ENCODE peak calls at places on chromosomes 3 and 15, in six cellular contexts. Y is GM12891; M is germinal center; H is astrocyte of the cerebellum; V is activated gamma-delta T cell; X is CD8-positive, alpha-beta memory T cell. D is an unnamed sample.

GRCh38 chr3:33299395-33300081 is 22.3 kb downstream of the FBXL2 start:
- DNase-seq in Y (no peak), M (no peak), H (no peak), V (no peak), X (no peak), D (no peak)

GRCh38 chr3:50028336-50028735 is 60.4 kb upstream of the RBM5 start:
- DNase-seq in Y (no peak), M (no peak), H (peak), V (no peak), X (no peak), D (no peak)

GRCh38 chr3:84487296-84487695 is 471.5 kb upstream of the CADM2 start:
- DNase-seq in Y (no peak), M (no peak), H (no peak), V (no peak), X (no peak), D (no peak)

GRCh38 chr3:118889691-118890090 is 145.0 kb downstream of the IGSF11 start:
- DNase-seq in Y (no peak), M (no peak), H (no peak), V (no peak), X (no peak), D (no peak)

GRCh38 chr3:89260721-89261120 is 153.3 kb downstream of the EPHA3 start:
- DNase-seq in Y (no peak), M (no peak), H (no peak), V (no peak), X (no peak), D (no peak)

GRCh38 chr3:85678713-85679112 is 719.9 kb downstream of the CADM2 start:
- DNase-seq in Y (no peak), M (no peak), H (no peak), V (no peak), X (no peak), D (no peak)

GRCh38 chr3:133393204-133393603 is 6.7 kb upstream of the BFSP2 start:
- DNase-seq in Y (no peak), M (no peak), H (no peak), V (no peak), X (no peak), D (no peak)

GRCh38 chr3:71621802-71622537 is 38.4 kb upstream of the FOXP1 start:
- DNase-seq in Y (no peak), M (no peak), H (no peak), V (no peak), X (no peak), D (no peak)

GRCh38 chr3:155154255-155154654 is 74.1 kb downstream of the MME start:
- DNase-seq in Y (no peak), M (no peak), H (no peak), V (no peak), X (no peak), D (no peak)

GRCh38 chr3:86029590-86029989 is 961.4 kb downstream of the VGLL3 start:
- DNase-seq in Y (no peak), M (no peak), H (no peak), V (no peak), X (no peak), D (no peak)

GRCh38 chr15:40963201-40963600 is 9.9 kb downstream of the CHAC1 start:
- DNase-seq in Y (no peak), M (no peak), H (no peak), V (no peak), X (no peak), D (no peak)

GRCh38 chr15:40357723-40358491 is at the start of gene DISP2:
- DNase-seq in Y (peak), M (peak), H (no peak), V (peak), X (peak), D (peak)

GRCh38 chr3:71010731-71011455 is 572.6 kb downstream of the FOXP1 start:
- DNase-seq in Y (no peak), M (peak), H (no peak), V (no peak), X (peak), D (peak)

GRCh38 chr3:147521646-147522045 is 112.5 kb downstream of the ZIC1 start:
- DNase-seq in Y (no peak), M (no peak), H (peak), V (no peak), X (no peak), D (no peak)

GRCh38 chr3:126448141-126448892 is 27.4 kb downstream of the ZXDC start:
- DNase-seq in Y (no peak), M (no peak), H (no peak), V (no peak), X (no peak), D (no peak)

GRCh38 chr3:72050048-72050632 is 265.2 kb upstream of the PROK2 start:
- DNase-seq in Y (no peak), M (no peak), H (no peak), V (no peak), X (no peak), D (no peak)

GRCh38 chr3:72086051-72086711 is 301.2 kb upstream of the PROK2 start:
- DNase-seq in Y (no peak), M (no peak), H (no peak), V (no peak), X (no peak), D (no peak)

GRCh38 chr3:106482436-106482835 is 613.6 kb upstream of the CBLB start:
- DNase-seq in Y (no peak), M (no peak), H (no peak), V (no peak), X (no peak), D (no peak)

GRCh38 chr15:95018888-95019545 is 787.7 kb downstream of the MCTP2 start:
- DNase-seq in Y (no peak), M (no peak), H (peak), V (no peak), X (no peak), D (no peak)

GRCh38 chr3:160159806-160160205 is 65.4 kb upstream of the C3orf80 start:
- DNase-seq in Y (no peak), M (no peak), H (no peak), V (no peak), X (no peak), D (no peak)

GRCh38 chr3:153210116-153210515 is 48.1 kb downstream of the RAP2B start:
- DNase-seq in Y (no peak), M (no peak), H (no peak), V (no peak), X (peak), D (no peak)

GRCh38 chr15:84689858-84690257 is 26.1 kb downstream of the SEC11A start:
- DNase-seq in Y (no peak), M (no peak), H (no peak), V (no peak), X (no peak), D (no peak)

GRCh38 chr15:66907826-66908502 is 157.4 kb upstream of the SMAD3 start:
- DNase-seq in Y (no peak), M (peak), H (no peak), V (no peak), X (no peak), D (no peak)

GRCh38 chr15:97653896-97654295 is 306.6 kb upstream of the ARRDC4 start:
- DNase-seq in Y (no peak), M (no peak), H (no peak), V (no peak), X (no peak), D (no peak)

GRCh38 chr3:50388021-50388719 is 28.8 kb upstream of the TMEM115 start:
- DNase-seq in Y (peak), M (no peak), H (no peak), V (no peak), X (no peak), D (no peak)

GRCh38 chr3:31952205-31952604 is 28.9 kb downstream of the OSBPL10 start:
- DNase-seq in Y (peak), M (peak), H (no peak), V (no peak), X (no peak), D (no peak)

GRCh38 chr3:31226331-31226730 is 306.4 kb upstream of the STT3B start:
- DNase-seq in Y (no peak), M (peak), H (no peak), V (no peak), X (peak), D (peak)

GRCh38 chr3:170726976-170727661 is 141.2 kb upstream of the SLC7A14 start:
- DNase-seq in Y (no peak), M (no peak), H (peak), V (no peak), X (no peak), D (no peak)

GRCh38 chr15:29674661-29675533 is 147.4 kb downstream of the TJP1 start:
- DNase-seq in Y (no peak), M (no peak), H (no peak), V (no peak), X (no peak), D (no peak)

GRCh38 chr3:196518999-196519737 is 4.0 kb upstream of the SMCO1 start:
- DNase-seq in Y (no peak), M (no peak), H (peak), V (no peak), X (peak), D (peak)

GRCh38 chr3:107198522-107199271 is 178.5 kb upstream of the CCDC54 start:
- DNase-seq in Y (no peak), M (no peak), H (peak), V (no peak), X (no peak), D (no peak)

GRCh38 chr3:158158969-158159368 is 49.1 kb downstream of the RSRC1 start:
- DNase-seq in Y (no peak), M (no peak), H (no peak), V (no peak), X (no peak), D (no peak)

GRCh38 chr3:5226783-5227182 is 39.3 kb downstream of the EDEM1 start:
- DNase-seq in Y (no peak), M (no peak), H (peak), V (no peak), X (no peak), D (no peak)

GRCh38 chr15:76347507-76348055 is 11.0 kb downstream of the ISL2 start:
- DNase-seq in Y (no peak), M (no peak), H (no peak), V (no peak), X (no peak), D (no peak)

GRCh38 chr15:64693134-64693533 is 82.3 kb downstream of the RBPMS2 start:
- DNase-seq in Y (no peak), M (no peak), H (peak), V (no peak), X (no peak), D (no peak)

GRCh38 chr15:89504166-89504565 is 7.8 kb upstream of the RHCG start:
- DNase-seq in Y (no peak), M (no peak), H (no peak), V (no peak), X (no peak), D (no peak)

GRCh38 chr3:189167027-189167766 is 4.6 kb upstream of the TPRG1 start:
- DNase-seq in Y (no peak), M (no peak), H (no peak), V (no peak), X (no peak), D (no peak)

D was measured in effector memory CD4-positive, alpha-beta T cell.